ENCODE peak calls at places on chromosomes 16 and 17, in seven cellular contexts. One of them, this sample, is unnamed.

GRCh38 chr16:6777624-6778023 is 555.0 kb upstream of the RBFOX1 start:
- DNase-seq in Peyer's patch: no peak
- DNase-seq in heart left ventricle: no peak
- DNase-seq in brain microvascular endothelial cell: no peak
- DNase-seq in testis: no peak
- DNase-seq in A549: no peak
- DNase-seq in coronary artery: no peak
- DNase-seq in this sample: no peak

GRCh38 chr17:29663155-29663554 is 40.4 kb upstream of the CORO6 start:
- DNase-seq in Peyer's patch: no peak
- DNase-seq in heart left ventricle: peak; percentile 41
- DNase-seq in brain microvascular endothelial cell: no peak
- DNase-seq in testis: no peak
- DNase-seq in A549: no peak
- DNase-seq in coronary artery: no peak
- DNase-seq in this sample: no peak

GRCh38 chr16:84369938-84370627 is 1.7 kb downstream of the ATP2C2 start:
- DNase-seq in Peyer's patch: peak; percentile 66
- DNase-seq in heart left ventricle: no peak
- DNase-seq in brain microvascular endothelial cell: no peak
- DNase-seq in testis: no peak
- DNase-seq in A549: no peak
- DNase-seq in coronary artery: no peak
- DNase-seq in this sample: no peak

GRCh38 chr17:47212458-47212857 is 3.3 kb downstream of the MYL4 start:
- DNase-seq in Peyer's patch: no peak
- DNase-seq in heart left ventricle: no peak
- DNase-seq in brain microvascular endothelial cell: no peak
- DNase-seq in testis: no peak
- DNase-seq in A549: no peak
- DNase-seq in coronary artery: no peak
- DNase-seq in this sample: no peak

GRCh38 chr16:67543036-67543435 is 14.4 kb downstream of the RIPOR1 start:
- DNase-seq in Peyer's patch: no peak
- DNase-seq in heart left ventricle: no peak
- DNase-seq in brain microvascular endothelial cell: no peak
- DNase-seq in testis: no peak
- DNase-seq in A549: no peak
- DNase-seq in coronary artery: peak; percentile 68
- DNase-seq in this sample: no peak

GRCh38 chr17:1783834-1784611 is 22.2 kb downstream of the SERPINF1 start:
- DNase-seq in Peyer's patch: peak; percentile 85
- DNase-seq in heart left ventricle: peak; percentile 83
- DNase-seq in brain microvascular endothelial cell: peak; percentile 29
- DNase-seq in testis: peak; percentile 91
- DNase-seq in A549: peak; percentile 77
- DNase-seq in coronary artery: peak; percentile 95
- DNase-seq in this sample: no peak

GRCh38 chr16:30918614-30919013 is 4.8 kb upstream of the FBXL19 start:
- DNase-seq in Peyer's patch: no peak
- DNase-seq in heart left ventricle: no peak
- DNase-seq in brain microvascular endothelial cell: no peak
- DNase-seq in testis: no peak
- DNase-seq in A549: no peak
- DNase-seq in coronary artery: no peak
- DNase-seq in this sample: no peak

GRCh38 chr16:58937661-58938060 is 203.5 kb upstream of the GOT2 start:
- DNase-seq in Peyer's patch: no peak
- DNase-seq in heart left ventricle: no peak
- DNase-seq in brain microvascular endothelial cell: no peak
- DNase-seq in testis: no peak
- DNase-seq in A549: no peak
- DNase-seq in coronary artery: no peak
- DNase-seq in this sample: no peak

GRCh38 chr16:70611224-70611598 is 35.1 kb upstream of the IL34 start:
- DNase-seq in Peyer's patch: no peak
- DNase-seq in heart left ventricle: no peak
- DNase-seq in brain microvascular endothelial cell: no peak
- DNase-seq in testis: no peak
- DNase-seq in A549: no peak
- DNase-seq in coronary artery: no peak
- DNase-seq in this sample: no peak

GRCh38 chr17:81484195-81484979 is 28.2 kb downstream of the ACTG1 start:
- DNase-seq in Peyer's patch: peak; percentile 95
- DNase-seq in heart left ventricle: peak; percentile 93
- DNase-seq in brain microvascular endothelial cell: peak; percentile 59
- DNase-seq in testis: peak; percentile 92
- DNase-seq in A549: peak; percentile 80
- DNase-seq in coronary artery: peak; percentile 88
- DNase-seq in this sample: peak; percentile 95

GRCh38 chr16:86887416-86887815 is 309.1 kb downstream of the FOXL1 start:
- DNase-seq in Peyer's patch: no peak
- DNase-seq in heart left ventricle: no peak
- DNase-seq in brain microvascular endothelial cell: no peak
- DNase-seq in testis: no peak
- DNase-seq in A549: no peak
- DNase-seq in coronary artery: no peak
- DNase-seq in this sample: no peak

GRCh38 chr17:10809605-10810004 is 5.7 kb upstream of the TMEM238L start:
- DNase-seq in Peyer's patch: no peak
- DNase-seq in heart left ventricle: no peak
- DNase-seq in brain microvascular endothelial cell: no peak
- DNase-seq in testis: no peak
- DNase-seq in A549: no peak
- DNase-seq in coronary artery: no peak
- DNase-seq in this sample: no peak

GRCh38 chr17:67570797-67571196 is 146.9 kb upstream of the NOL11 start:
- DNase-seq in Peyer's patch: no peak
- DNase-seq in heart left ventricle: no peak
- DNase-seq in brain microvascular endothelial cell: no peak
- DNase-seq in testis: no peak
- DNase-seq in A549: no peak
- DNase-seq in coronary artery: peak; percentile 19
- DNase-seq in this sample: no peak

GRCh38 chr16:9845661-9846361 is 336.4 kb downstream of the GRIN2A start:
- DNase-seq in Peyer's patch: no peak
- DNase-seq in heart left ventricle: no peak
- DNase-seq in brain microvascular endothelial cell: peak; percentile 42
- DNase-seq in testis: no peak
- DNase-seq in A549: no peak
- DNase-seq in coronary artery: no peak
- DNase-seq in this sample: no peak

GRCh38 chr17:41439375-41439774 is 1.4 kb downstream of the KRT38 start:
- DNase-seq in Peyer's patch: no peak
- DNase-seq in heart left ventricle: no peak
- DNase-seq in brain microvascular endothelial cell: no peak
- DNase-seq in testis: no peak
- DNase-seq in A549: no peak
- DNase-seq in coronary artery: no peak
- DNase-seq in this sample: no peak

GRCh38 chr16:4570688-4571321 is 14.7 kb downstream of the C16orf96 start:
- DNase-seq in Peyer's patch: no peak
- DNase-seq in heart left ventricle: no peak
- DNase-seq in brain microvascular endothelial cell: no peak
- DNase-seq in testis: no peak
- DNase-seq in A549: no peak
- DNase-seq in coronary artery: no peak
- DNase-seq in this sample: no peak

GRCh38 chr17:21129023-21129681 is 2.4 kb downstream of the DHRS7B start:
- DNase-seq in Peyer's patch: no peak
- DNase-seq in heart left ventricle: peak; percentile 39
- DNase-seq in brain microvascular endothelial cell: peak; percentile 43
- DNase-seq in testis: peak; percentile 62
- DNase-seq in A549: peak; percentile 54
- DNase-seq in coronary artery: no peak
- DNase-seq in this sample: no peak

GRCh38 chr16:48911700-48912099 is 301.7 kb upstream of the N4BP1 start:
- DNase-seq in Peyer's patch: no peak
- DNase-seq in heart left ventricle: no peak
- DNase-seq in brain microvascular endothelial cell: no peak
- DNase-seq in testis: peak; percentile 20
- DNase-seq in A549: no peak
- DNase-seq in coronary artery: no peak
- DNase-seq in this sample: no peak

GRCh38 chr16:11556214-11556819 is 30.4 kb downstream of the LITAF start:
- DNase-seq in Peyer's patch: no peak
- DNase-seq in heart left ventricle: no peak
- DNase-seq in brain microvascular endothelial cell: no peak
- DNase-seq in testis: no peak
- DNase-seq in A549: no peak
- DNase-seq in coronary artery: no peak
- DNase-seq in this sample: no peak

GRCh38 chr16:11556945-11557720 is 29.6 kb downstream of the LITAF start:
- DNase-seq in Peyer's patch: no peak
- DNase-seq in heart left ventricle: no peak
- DNase-seq in brain microvascular endothelial cell: no peak
- DNase-seq in testis: no peak
- DNase-seq in A549: no peak
- DNase-seq in coronary artery: no peak
- DNase-seq in this sample: no peak

GRCh38 chr16:11561440-11561797 is 25.3 kb downstream of the LITAF start:
- DNase-seq in Peyer's patch: no peak
- DNase-seq in heart left ventricle: no peak
- DNase-seq in brain microvascular endothelial cell: no peak
- DNase-seq in testis: no peak
- DNase-seq in A549: no peak
- DNase-seq in coronary artery: no peak
- DNase-seq in this sample: no peak

GRCh38 chr16:11560701-11561439 is 25.8 kb downstream of the LITAF start:
- DNase-seq in Peyer's patch: peak; percentile 75
- DNase-seq in heart left ventricle: no peak
- DNase-seq in brain microvascular endothelial cell: no peak
- DNase-seq in testis: no peak
- DNase-seq in A549: no peak
- DNase-seq in coronary artery: no peak
- DNase-seq in this sample: no peak

DNA sequence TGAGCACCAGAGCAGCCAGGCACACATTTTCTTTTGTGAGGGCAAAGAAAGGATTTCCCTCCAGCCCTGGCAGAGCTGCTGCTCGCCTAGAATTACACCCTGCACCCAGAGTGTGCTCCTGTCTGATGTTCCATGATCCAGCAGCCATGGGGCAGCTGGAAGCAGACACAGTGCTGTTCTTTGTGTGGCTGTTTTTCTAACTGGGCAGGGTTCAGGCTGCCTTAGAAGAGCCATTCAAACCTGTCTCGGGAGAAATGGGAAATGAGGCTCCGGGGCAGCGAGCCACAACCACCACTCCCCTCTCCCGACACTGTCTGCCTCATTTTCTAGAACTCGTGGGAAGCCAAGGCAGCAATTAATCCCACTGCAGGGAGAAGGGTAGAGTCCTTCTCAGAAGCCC is 28.9 kb downstream of the LITAF start:
- DNase-seq in Peyer's patch: no peak
- DNase-seq in heart left ventricle: peak; percentile 56
- DNase-seq in brain microvascular endothelial cell: no peak
- DNase-seq in testis: peak; percentile 56
- DNase-seq in A549: no peak
- DNase-seq in coronary artery: no peak
- DNase-seq in this sample: no peak
- H3K27ac ChIP-seq in Peyer's patch: no peak overlapping the region
- H3K27ac ChIP-seq in heart left ventricle: peak overlapping the region; percentile 55
- H3K27ac ChIP-seq in brain microvascular endothelial cell: no peak overlapping the region
- H3K27ac ChIP-seq in testis: no peak overlapping the region
- H3K27ac ChIP-seq in A549: peak overlapping the region; percentile 29
- H3K27ac ChIP-seq in coronary artery: peak overlapping the region; percentile 58
- H3K27ac ChIP-seq in this sample: peak overlapping the region; percentile 7

GRCh38 chr16:88699180-88699579 is 7.0 kb downstream of the RNF166 start:
- DNase-seq in Peyer's patch: no peak
- DNase-seq in heart left ventricle: no peak
- DNase-seq in brain microvascular endothelial cell: no peak
- DNase-seq in testis: no peak
- DNase-seq in A549: no peak
- DNase-seq in coronary artery: no peak
- DNase-seq in this sample: no peak
- H3K4me3 ChIP-seq in Peyer's patch: no peak overlapping the region
- H3K4me3 ChIP-seq in heart left ventricle: no peak overlapping the region
- H3K4me3 ChIP-seq in brain microvascular endothelial cell: no peak overlapping the region
- H3K4me3 ChIP-seq in testis: no peak overlapping the region
- H3K4me3 ChIP-seq in A549: no peak overlapping the region
- H3K4me3 ChIP-seq in coronary artery: no peak overlapping the region
- H3K4me3 ChIP-seq in this sample: no peak overlapping the region

DNA sequence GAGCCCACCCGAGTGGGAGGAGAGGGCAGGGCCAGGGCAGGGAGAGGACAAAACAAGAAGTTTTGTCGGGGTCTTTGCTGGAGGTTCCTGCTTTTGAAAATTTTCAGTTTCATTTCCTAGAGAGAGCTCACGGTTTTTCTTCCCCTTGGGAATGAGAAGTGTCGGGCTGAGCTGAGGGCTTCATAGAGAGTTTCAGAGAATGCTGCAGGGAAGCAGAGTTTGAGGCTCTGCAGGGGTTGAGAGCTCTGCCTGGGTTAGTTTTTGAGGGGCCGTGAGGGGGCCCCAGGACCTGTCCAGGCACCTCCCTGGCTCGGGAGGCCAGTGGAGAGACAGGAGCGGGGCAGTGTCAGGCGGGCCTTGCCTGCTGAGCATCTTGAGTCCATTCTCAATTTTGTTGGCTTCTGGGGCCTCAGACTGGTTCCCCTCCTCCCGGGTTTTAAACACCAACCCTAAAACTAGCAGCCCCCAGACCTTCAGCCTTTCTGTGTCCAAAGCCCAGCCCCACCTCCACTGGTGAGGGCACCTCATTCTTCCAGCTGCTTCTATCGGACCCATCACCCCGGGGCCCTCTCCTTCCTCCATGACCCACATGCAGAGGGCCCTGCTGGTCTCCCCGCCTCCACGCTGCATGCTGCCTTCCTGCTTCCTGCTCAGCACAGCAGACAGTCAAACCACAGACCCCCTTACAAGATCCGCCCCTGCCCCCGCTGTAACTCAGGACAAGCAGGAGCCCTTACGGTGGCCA is 3.6 kb downstream of the RNF213 start:
- DNase-seq in Peyer's patch: peak; percentile 79
- DNase-seq in heart left ventricle: no peak
- DNase-seq in brain microvascular endothelial cell: no peak
- DNase-seq in testis: no peak
- DNase-seq in A549: no peak
- DNase-seq in coronary artery: no peak
- DNase-seq in this sample: no peak
- H3K27ac ChIP-seq in Peyer's patch: peak overlapping the region; percentile 63
- H3K27ac ChIP-seq in heart left ventricle: peak overlapping the region; percentile 98
- H3K27ac ChIP-seq in brain microvascular endothelial cell: no peak overlapping the region
- H3K27ac ChIP-seq in testis: peak overlapping the region; percentile 59
- H3K27ac ChIP-seq in A549: peak overlapping the region; percentile 100
- H3K27ac ChIP-seq in coronary artery: peak overlapping the region; percentile 99
- H3K27ac ChIP-seq in this sample: peak overlapping the region; percentile 99

GRCh38 chr17:65154770-65155589 is 17.8 kb downstream of the RGS9 start:
- DNase-seq in Peyer's patch: no peak
- DNase-seq in heart left ventricle: no peak
- DNase-seq in brain microvascular endothelial cell: no peak
- DNase-seq in testis: no peak
- DNase-seq in A549: peak; percentile 69
- DNase-seq in coronary artery: no peak
- DNase-seq in this sample: no peak
- H3K4me3 ChIP-seq in Peyer's patch: no peak overlapping the region
- H3K4me3 ChIP-seq in heart left ventricle: no peak overlapping the region
- H3K4me3 ChIP-seq in brain microvascular endothelial cell: no peak overlapping the region
- H3K4me3 ChIP-seq in testis: no peak overlapping the region
- H3K4me3 ChIP-seq in A549: no peak overlapping the region
- H3K4me3 ChIP-seq in coronary artery: no peak overlapping the region
- H3K4me3 ChIP-seq in this sample: no peak overlapping the region

This sample was measured in pancreas.